ENCODE peak calls at places on chromosomes 13 and 19, in eight cellular contexts. D is IMR-90, C is HCT116, L is neural progenitor cell, G is mammary epithelial cell, K is HepG2, Y is H9, M is astrocyte. B is an unnamed sample.
A peak's percentile ranks its signal among the peaks of the same experiment; 100 is the strongest.

GRCh38 chr13:73960474-73960873 is 173.7 kb downstream of the KLF12 start:
- DNase-seq in K (no peak), Y (no peak), L (no peak), G (no peak), M (no peak), C (no peak), D (no peak), B (no peak)

GRCh38 chr19:33212773-33213172 is 12.9 kb downstream of the SLC7A10 start:
- DNase-seq in L (no peak), G (no peak), C (no peak), M (no peak), D (no peak), K (no peak), Y (no peak), B (no peak)

GRCh38 chr13:49494645-49495044 is 1.1 kb upstream of the PHF11 start:
- DNase-seq in L (no peak), Y (no peak), G (no peak), C (no peak), K (no peak), D (no peak), M (no peak), B (no peak)

GRCh38 chr13:106617561-106617960 is 49.6 kb upstream of the ARGLU1 start:
- DNase-seq in G (peak; percentile 79), M (peak; percentile 62), L (peak; percentile 61), Y (peak; percentile 48), C (no peak), K (no peak), D (peak; percentile 39), B (no peak)

GRCh38 chr13:40187836-40188591 is 478.4 kb downstream of the FOXO1 start:
- DNase-seq in M (no peak), Y (peak; percentile 38), L (no peak), G (no peak), C (no peak), D (no peak), K (no peak), B (no peak)

GRCh38 chr19:30281903-30282302 is 90.3 kb upstream of the ZNF536 start:
- DNase-seq in D (no peak), M (no peak), C (no peak), Y (no peak), L (no peak), K (no peak), G (no peak), B (no peak)

GRCh38 chr19:46113726-46114125 is 10.8 kb downstream of the IGFL3 start:
- DNase-seq in Y (no peak), K (no peak), C (no peak), L (no peak), G (no peak), M (no peak), D (no peak), B (no peak)

GRCh38 chr19:45768644-45769053 is 403 bp downstream of the SIX5 start:
- DNase-seq in L (peak; percentile 71), C (no peak), M (no peak), D (peak; percentile 41), Y (no peak), G (peak; percentile 66), K (no peak), B (peak; percentile 63)

GRCh38 chr13:20410726-20411125 is 114.9 kb downstream of the CRYL1 start:
- DNase-seq in K (no peak), C (no peak), D (no peak), M (no peak), L (no peak), G (no peak), Y (no peak), B (no peak)

GRCh38 chr19:48569814-48570213 is 17.8 kb downstream of the SULT2B1 start:
- DNase-seq in L (peak; percentile 56), G (no peak), M (peak; percentile 57), C (no peak), D (peak; percentile 56), K (no peak), Y (no peak), B (no peak)

GRCh38 chr19:34841780-34842179 is 68.8 kb upstream of the ZNF599 start:
- DNase-seq in M (no peak), G (no peak), Y (peak; percentile 49), C (no peak), D (no peak), L (peak; percentile 17), K (no peak), B (no peak)

GRCh38 chr19:34838248-34838647 is 65.2 kb upstream of the ZNF599 start:
- DNase-seq in G (peak; percentile 11), K (peak; percentile 15), Y (no peak), D (no peak), C (peak; percentile 8), M (no peak), L (peak; percentile 49), B (no peak)

GRCh38 chr19:34835952-34836351 is 62.9 kb upstream of the ZNF599 start:
- DNase-seq in K (no peak), L (no peak), Y (no peak), C (no peak), G (no peak), D (no peak), M (no peak), B (no peak)

GRCh38 chr19:34837262-34837661 is 64.2 kb upstream of the ZNF599 start:
- DNase-seq in K (no peak), Y (no peak), M (no peak), G (no peak), C (no peak), L (no peak), D (no peak), B (no peak)

DNA sequence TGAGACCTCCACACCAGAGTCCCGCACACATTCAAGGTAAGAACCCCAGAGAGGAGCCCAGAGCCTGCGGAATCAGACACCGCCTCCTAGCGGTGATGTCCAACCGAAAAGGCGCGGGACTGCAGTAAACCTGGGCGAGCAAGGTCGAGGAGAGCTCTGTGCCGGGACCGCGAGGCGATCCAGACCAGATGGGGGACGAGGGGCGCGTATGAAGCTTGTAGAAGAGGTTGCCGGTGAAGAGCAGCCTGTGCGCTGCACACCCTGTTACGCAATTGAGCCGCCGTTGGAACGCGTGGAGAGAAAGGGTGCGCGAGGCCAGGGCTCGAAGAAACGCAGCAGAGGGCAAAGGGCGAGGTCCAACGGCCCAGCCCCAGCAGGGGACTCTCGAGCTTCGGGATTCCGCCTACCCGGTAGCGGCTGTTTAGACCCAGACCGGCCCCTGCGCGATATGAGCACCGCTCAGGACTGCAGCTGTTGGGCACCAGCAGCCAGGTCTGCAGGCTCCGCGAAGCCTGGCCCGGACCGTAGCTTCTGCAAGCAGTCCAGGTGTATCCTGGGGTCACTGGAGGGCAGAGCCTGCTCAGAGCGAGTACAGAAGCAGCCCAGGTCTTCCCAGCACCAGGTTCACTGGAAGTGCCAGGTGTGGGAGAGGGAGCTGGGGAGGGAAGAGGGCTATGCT is 65.9 kb upstream of the ZNF599 start:
- DNase-seq in Y (peak; percentile 83), L (peak; percentile 72), G (peak; percentile 1), K (peak; percentile 24), C (no peak), D (no peak), M (no peak), B (no peak)
- TF ChIP-seq CTCF in Y (peak; percentile 79), L (peak; percentile 62), G (peak; percentile 55), K (peak; percentile 62), C (no peak), D (no peak), M (no peak), B (no peak)

GRCh38 chr19:42423462-42424344 is 3.5 kb downstream of the LIPE start:
- DNase-seq in Y (peak; percentile 93), L (peak; percentile 92), D (peak; percentile 90), C (peak; percentile 84), M (peak; percentile 83), K (no peak), G (peak; percentile 86), B (peak; percentile 89)

GRCh38 chr19:42422576-42423461 is 4.4 kb downstream of the LIPE start:
- DNase-seq in Y (peak; percentile 45), C (no peak), D (no peak), L (no peak), K (peak; percentile 59), G (peak; percentile 34), M (no peak), B (no peak)

GRCh38 chr19:42426643-42427042 is 545 bp downstream of the LIPE start:
- DNase-seq in L (no peak), M (no peak), Y (no peak), D (no peak), C (no peak), G (no peak), K (no peak), B (no peak)

GRCh38 chr19:42424345-42424707 is 2.9 kb downstream of the LIPE start:
- DNase-seq in M (no peak), G (no peak), C (no peak), L (no peak), K (no peak), D (no peak), Y (no peak), B (no peak)

DNA sequence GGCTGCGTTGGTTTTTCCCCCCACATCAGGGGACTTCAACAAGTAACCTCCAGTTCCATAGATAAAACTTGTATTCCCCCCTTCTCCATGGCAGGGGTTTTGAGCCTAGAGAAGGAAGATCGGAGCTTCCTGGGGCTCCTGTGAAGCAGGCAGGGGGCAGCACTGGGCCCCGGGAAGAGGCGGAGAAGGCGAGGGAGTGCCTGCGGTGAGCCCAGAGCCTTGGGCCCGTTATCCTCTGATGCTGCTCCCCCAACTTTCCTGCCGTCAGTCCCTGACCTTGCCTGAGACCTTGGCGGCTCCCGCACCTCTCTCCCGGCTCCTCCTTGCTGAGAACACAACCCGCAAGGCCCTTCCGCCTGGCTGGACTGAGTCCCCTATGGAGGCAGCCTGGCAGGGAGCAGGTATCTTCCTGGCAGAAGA is 2.5 kb downstream of the LIPE start:
- DNase-seq in D (no peak), L (peak; percentile 50), G (no peak), Y (peak; percentile 67), C (no peak), K (peak; percentile 27), M (no peak), B (no peak)
- H2AFZ ChIP-seq in D (peak overlapping the region; percentile 96), L (no peak overlapping the region), G (no peak overlapping the region), Y (no peak overlapping the region), C (no peak overlapping the region), K (peak overlapping the region; percentile 28), M (peak overlapping the region; percentile 95), B (peak overlapping the region; percentile 63)

GRCh38 chr19:10543059-10543419 is 665 bp upstream of the ATG4D start:
- DNase-seq in C (no peak), L (peak; percentile 12), D (no peak), Y (no peak), M (no peak), K (no peak), G (no peak), B (no peak)
- H3K27ac ChIP-seq in C (peak overlapping the region; percentile 91), L (no peak overlapping the region), D (no peak overlapping the region), Y (no peak overlapping the region), M (no peak overlapping the region), K (peak overlapping the region; percentile 76), G (no peak overlapping the region), B (no peak overlapping the region)

DNA sequence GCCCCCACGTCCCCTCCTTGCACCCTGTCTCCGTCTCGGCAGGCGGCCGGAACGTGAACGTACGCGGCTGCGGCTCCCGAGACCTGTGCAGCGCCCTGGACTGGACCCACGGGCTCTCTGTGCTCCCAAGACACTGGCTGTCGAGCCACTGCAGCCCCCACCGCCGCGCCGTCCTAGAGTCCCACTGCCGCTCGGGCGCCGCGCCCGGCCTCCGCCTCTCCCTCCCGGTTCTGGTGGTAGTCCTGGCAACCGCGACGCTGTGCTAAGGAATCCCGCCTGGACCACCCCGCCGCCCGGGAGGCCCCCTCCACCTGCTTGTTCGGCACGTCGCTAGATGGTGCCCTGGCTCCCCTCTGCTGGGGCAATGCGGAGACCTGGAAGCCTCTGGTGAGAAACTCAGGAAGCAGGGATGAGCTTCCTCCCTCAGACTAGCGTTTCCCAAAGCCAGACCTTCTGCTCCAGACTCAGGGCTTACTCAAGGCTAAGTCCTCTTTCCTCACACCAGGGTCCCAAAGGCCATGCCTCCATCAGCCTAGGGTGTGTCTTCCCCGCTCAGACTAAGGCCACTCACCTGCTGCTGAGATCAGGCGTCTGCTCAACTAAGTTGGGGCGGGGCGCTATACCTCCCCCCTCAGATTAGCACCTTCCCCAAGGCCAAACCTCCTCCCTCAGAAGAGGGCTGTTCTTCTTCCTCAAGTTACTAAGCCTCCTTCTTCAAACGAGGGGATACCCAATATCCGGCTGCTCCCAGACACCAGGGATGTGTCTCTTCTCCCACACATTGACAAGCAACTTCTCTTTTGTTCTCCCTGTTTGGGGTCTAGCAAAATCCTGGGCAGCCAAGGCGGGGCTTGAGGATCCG is 16.1 kb upstream of the IRGC start:
- DNase-seq in D (peak; percentile 28), C (no peak), L (peak; percentile 91), M (peak; percentile 43), G (no peak), Y (peak; percentile 85), K (no peak), B (no peak)
- TF ChIP-seq CTCF in D (no peak), C (no peak), L (peak; percentile 40), M (no peak), G (no peak), Y (peak; percentile 47), K (peak; percentile 44), B (no peak)